ENCODE peak calls at places on chromosome 3, in four cellular contexts. K is SK-N-SH, B is GM12878, P is H1. Y is an unnamed sample.
A peak's percentile ranks its signal among the peaks of the same experiment; 100 is the strongest.

GRCh38 chr3:111864821-111865656 is 6.0 kb downstream of the PHLDB2 start:
- DNase-seq in K (no peak), B (no peak), P (no peak), Y (peak; percentile 9)

GRCh38 chr3:181274025-181274424 is 284.5 kb upstream of the DNAJC19 start:
- DNase-seq in K (no peak), B (no peak), P (no peak), Y (no peak)

GRCh38 chr3:194141415-194142155 is 5.6 kb downstream of the HES1 start:
- DNase-seq in K (peak; percentile 91), B (no peak), P (no peak), Y (peak; percentile 78)

GRCh38 chr3:187616307-187616939 is 53.8 kb downstream of the SST start:
- DNase-seq in K (peak; percentile 36), B (no peak), P (peak; percentile 38), Y (peak; percentile 35)

GRCh38 chr3:183061431-183062172 is 37.7 kb downstream of the MCCC1 start:
- DNase-seq in K (no peak), B (no peak), P (no peak), Y (no peak)

GRCh38 chr3:2477635-2478034 is 379.0 kb downstream of the CNTN4 start:
- DNase-seq in K (no peak), B (no peak), P (no peak), Y (no peak)

GRCh38 chr3:158570999-158571702 is at the start of gene MLF1:
- DNase-seq in K (peak; percentile 98), B (peak; percentile 42), P (peak; percentile 86), Y (peak; percentile 38)

GRCh38 chr3:124429129-124429815 is 301.0 kb upstream of the UMPS start:
- DNase-seq in K (peak; percentile 29), B (no peak), P (no peak), Y (no peak)

GRCh38 chr3:191268737-191269136 is 60.5 kb upstream of the CCDC50 start:
- DNase-seq in K (no peak), B (no peak), P (no peak), Y (no peak)

GRCh38 chr3:61357902-61358301 is 106.7 kb upstream of the FHIT start:
- DNase-seq in K (peak; percentile 24), B (no peak), P (no peak), Y (no peak)
- TF ChIP-seq TCF12 in K (no peak), B (no peak), P (no peak), Y (no peak)

DNA sequence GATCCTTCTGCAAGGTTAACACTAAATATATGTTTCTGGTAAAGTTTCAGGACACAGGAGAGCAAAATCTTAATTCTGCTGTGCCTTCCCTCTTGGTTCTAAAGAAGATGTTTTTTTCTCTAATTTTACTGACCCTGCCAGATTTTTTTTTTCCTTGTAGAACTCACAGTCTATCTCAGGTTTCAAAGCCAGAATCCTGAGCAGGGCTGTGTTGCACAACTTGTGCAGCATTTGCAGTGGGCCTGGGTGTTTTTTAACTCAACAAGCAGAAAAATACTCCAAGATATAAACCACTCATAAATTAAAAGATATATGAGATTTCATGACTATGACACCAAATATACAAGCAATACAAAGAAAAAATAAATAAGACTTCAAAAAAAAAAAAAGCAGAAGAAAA is 40.2 kb upstream of the ARF4 start:
- DNase-seq in K (no peak), B (no peak), P (no peak), Y (no peak)
- TF ChIP-seq TCF12 in K (no peak), B (no peak), P (no peak), Y (no peak)

GRCh38 chr3:179528786-179529185 is 33.9 kb upstream of the ACTL6A start:
- DNase-seq in K (no peak), B (no peak), P (no peak), Y (no peak)

DNA sequence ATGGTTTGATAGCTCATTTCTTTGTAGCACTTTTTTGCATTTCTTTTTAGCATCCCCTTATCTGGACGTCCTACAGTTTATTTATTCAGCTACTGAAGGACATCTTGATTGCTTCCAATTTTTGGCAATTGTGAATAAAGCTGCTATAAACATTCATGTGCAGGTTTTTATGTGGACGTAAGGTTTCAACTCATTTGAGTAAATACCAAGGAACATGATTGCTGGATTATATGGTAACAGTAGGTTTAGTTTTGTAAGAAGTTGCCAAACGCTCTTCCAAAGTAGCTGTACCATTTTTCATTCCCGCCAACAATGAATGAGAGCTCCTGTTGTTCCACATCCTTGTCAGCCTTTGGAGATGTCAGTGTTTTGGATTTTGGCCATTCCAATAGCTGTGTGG is 29.5 kb upstream of the ACTL6A start:
- DNase-seq in K (no peak), B (no peak), P (no peak), Y (no peak)
- TF ChIP-seq TCF12 in K (no peak), B (no peak), P (no peak), Y (no peak)

DNA sequence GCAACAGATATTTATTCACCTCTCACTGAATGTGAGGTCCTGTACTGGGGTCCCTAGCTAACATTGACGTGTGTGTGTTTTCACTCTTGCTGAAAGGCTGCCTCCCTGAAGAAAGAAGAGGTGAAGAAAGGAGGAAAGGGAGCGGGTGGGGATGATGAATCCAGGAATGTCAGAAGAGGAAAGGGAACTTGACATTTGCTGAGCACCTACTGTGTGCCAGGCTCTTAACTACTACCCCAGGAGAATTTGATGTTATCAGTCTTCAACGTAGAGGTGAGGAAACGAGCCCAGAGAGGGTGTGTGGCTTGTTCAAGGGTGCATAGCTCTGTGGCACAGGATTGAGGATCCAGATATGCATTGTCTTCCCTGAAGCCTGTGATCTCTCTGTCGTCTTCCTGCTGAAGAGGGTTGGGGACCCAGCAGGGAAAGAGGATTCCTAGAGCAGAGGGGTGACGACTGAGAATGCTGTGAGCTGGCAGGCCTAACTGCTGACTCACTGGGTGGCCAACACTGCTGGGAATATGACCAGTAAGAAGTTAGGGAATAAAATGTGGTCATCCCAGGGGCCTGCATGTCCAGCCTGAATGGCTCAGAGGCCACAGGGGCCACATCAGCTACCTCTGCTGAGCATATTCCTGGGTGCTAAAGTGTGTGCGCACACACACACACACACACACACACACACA is 6.6 kb upstream of the ATP2B2 start:
- DNase-seq in K (no peak), B (no peak), P (no peak), Y (peak; percentile 24)
- TF ChIP-seq TCF12 in K (no peak), B (no peak), P (no peak), Y (no peak)

GRCh38 chr3:5754602-5755001 is 567.1 kb downstream of the EDEM1 start:
- DNase-seq in K (no peak), B (peak; percentile 41), P (no peak), Y (no peak)
- TF ChIP-seq TCF12 in K (no peak), B (no peak), P (no peak), Y (no peak)

GRCh38 chr3:20645340-20645739 is 459.3 kb upstream of the SGO1 start:
- DNase-seq in K (no peak), B (no peak), P (no peak), Y (no peak)

GRCh38 chr3:20652249-20652648 is 466.2 kb upstream of the SGO1 start:
- DNase-seq in K (peak; percentile 61), B (no peak), P (no peak), Y (no peak)

GRCh38 chr3:20646425-20646824 is 460.4 kb upstream of the SGO1 start:
- DNase-seq in K (no peak), B (no peak), P (no peak), Y (no peak)

GRCh38 chr3:20648921-20649381 is 462.9 kb upstream of the SGO1 start:
- DNase-seq in K (no peak), B (no peak), P (no peak), Y (no peak)

DNA sequence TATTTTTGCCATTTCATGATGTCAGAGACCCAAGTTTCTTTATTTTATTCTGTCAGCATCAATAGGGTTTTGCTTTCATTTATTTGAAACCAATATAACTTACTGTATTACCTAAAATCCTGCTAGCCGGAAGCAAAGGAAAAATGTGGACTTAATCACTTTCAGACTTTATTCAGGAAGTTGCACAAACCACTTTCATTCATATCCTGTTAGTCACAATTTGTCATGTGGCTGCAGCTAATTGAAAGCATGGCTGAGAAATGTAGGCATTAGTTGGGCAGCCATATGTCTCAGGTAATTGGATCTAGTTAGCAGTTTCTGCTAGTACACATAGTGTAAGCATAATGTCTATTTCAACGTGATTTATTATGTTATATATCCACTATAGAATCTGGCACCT is 462.3 kb upstream of the SGO1 start:
- DNase-seq in K (peak; percentile 42), B (no peak), P (no peak), Y (no peak)
- TF ChIP-seq TCF12 in K (peak; percentile 99), B (no peak), P (no peak), Y (no peak)

DNA sequence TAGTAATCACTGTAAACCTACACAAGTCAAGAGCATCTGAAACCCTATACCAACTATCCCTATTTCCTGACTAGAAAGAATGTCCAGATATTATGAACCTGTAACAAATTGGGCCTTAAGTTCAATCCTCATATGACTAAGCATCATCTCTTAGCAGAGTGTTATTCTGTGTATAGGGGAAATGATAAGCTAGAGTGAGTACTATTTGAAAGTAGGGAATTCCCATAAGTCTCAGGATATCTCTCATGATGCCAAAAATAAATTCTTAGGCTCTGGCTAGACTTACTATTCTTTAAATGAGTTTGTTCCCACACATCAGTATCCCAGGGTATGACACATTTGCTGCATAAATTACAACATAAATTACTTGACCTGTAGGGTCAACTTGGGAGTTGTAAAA is 15.3 kb downstream of the MRPL47 start:
- DNase-seq in K (no peak), B (no peak), P (no peak), Y (no peak)
- TF ChIP-seq TCF12 in K (no peak), B (no peak), P (no peak), Y (no peak)